ENCODE peak calls at places on chromosomes 4 and X, in six cellular contexts. Q, U, D, E, L and M are unnamed samples.

GRCh38 chrX:151396042-151396826 is 772 bp upstream of the VMA21 start:
- DNase-seq in Q (no peak), U (peak; percentile 7), D (peak; percentile 26), E (no peak), L (no peak), M (peak; percentile 30)

GRCh38 chr4:54586343-54586953 is 71.3 kb upstream of the KIT start:
- DNase-seq in Q (no peak), U (no peak), D (peak; percentile 79), E (no peak), L (no peak), M (no peak)

GRCh38 chr4:113397114-113397701 is 347.8 kb downstream of the ANK2 start:
- DNase-seq in Q (no peak), U (no peak), D (no peak), E (no peak), L (no peak), M (no peak)

GRCh38 chr4:124636793-124637192 is 75.7 kb downstream of the ANKRD50 start:
- DNase-seq in Q (no peak), U (no peak), D (no peak), E (peak; percentile 76), L (peak; percentile 47), M (no peak)

GRCh38 chr4:98720871-98721480 is 62.6 kb upstream of the TSPAN5 start:
- DNase-seq in Q (no peak), U (no peak), D (peak; percentile 91), E (no peak), L (no peak), M (no peak)

GRCh38 chrX:48703642-48704481 is 7.3 kb downstream of the SUV39H1 start:
- DNase-seq in Q (no peak), U (no peak), D (peak; percentile 90), E (no peak), L (no peak), M (no peak)

GRCh38 chr4:117001077-117001476 is 84.3 kb downstream of the TRAM1L1 start:
- DNase-seq in Q (no peak), U (no peak), D (no peak), E (peak; percentile 3), L (no peak), M (no peak)

GRCh38 chr4:55087930-55088293 is 37.5 kb downstream of the KDR start:
- DNase-seq in Q (no peak), U (no peak), D (no peak), E (no peak), L (no peak), M (no peak)

GRCh38 chrX:11591712-11592351 is 73.9 kb downstream of the ARHGAP6 start:
- DNase-seq in Q (no peak), U (no peak), D (no peak), E (no peak), L (no peak), M (peak; percentile 19)

GRCh38 chr4:15612136-15612535 is 43.0 kb downstream of the FBXL5 start:
- DNase-seq in Q (no peak), U (no peak), D (no peak), E (no peak), L (no peak), M (no peak)

GRCh38 chrX:71326394-71326793 is 24.8 kb downstream of the ITGB1BP2 start:
- DNase-seq in Q (no peak), U (no peak), D (no peak), E (no peak), L (no peak), M (no peak)

GRCh38 chrX:19515615-19516105 is 352 bp upstream of the MAP3K15 start:
- DNase-seq in Q (no peak), U (no peak), D (peak; percentile 6), E (no peak), L (no peak), M (no peak)

GRCh38 chrX:119468186-119468929 is at the start of gene SLC25A5:
- DNase-seq in Q (peak; percentile 74), U (peak; percentile 75), D (peak; percentile 89), E (peak; percentile 72), L (peak; percentile 75), M (peak; percentile 88)

GRCh38 chrX:7941390-7942042 is 14.3 kb upstream of the PNPLA4 start:
- DNase-seq in Q (no peak), U (no peak), D (peak; percentile 36), E (no peak), L (no peak), M (no peak)

GRCh38 chrX:65712005-65712861 is 44.8 kb downstream of the MSN start:
- DNase-seq in Q (no peak), U (no peak), D (no peak), E (no peak), L (no peak), M (no peak)

GRCh38 chr4:86594559-86595425 is 677 bp downstream of the PTPN13 start:
- DNase-seq in Q (peak; percentile 1), U (peak; percentile 17), D (peak; percentile 53), E (peak; percentile 46), L (peak; percentile 5), M (peak; percentile 43)

GRCh38 chr4:144353240-144353639 is 212.7 kb upstream of the GYPA start:
- DNase-seq in Q (no peak), U (no peak), D (no peak), E (no peak), L (no peak), M (no peak)

GRCh38 chr4:10299601-10300000 is 157.6 kb downstream of the ZNF518B start:
- DNase-seq in Q (no peak), U (no peak), D (no peak), E (no peak), L (no peak), M (no peak)

GRCh38 chr4:7021930-7022658 is 21.1 kb upstream of the TADA2B start:
- DNase-seq in Q (no peak), U (no peak), D (peak; percentile 91), E (no peak), L (no peak), M (no peak)

GRCh38 chrX:134172588-134173259 is 64.3 kb upstream of the CCDC160 start:
- DNase-seq in Q (no peak), U (no peak), D (no peak), E (no peak), L (no peak), M (peak; percentile 20)

GRCh38 chrX:154348646-154349358 is 25.6 kb downstream of the FLNA start:
- DNase-seq in Q (no peak), U (peak; percentile 3), D (no peak), E (no peak), L (no peak), M (no peak)

GRCh38 chrX:109345866-109346265 is 136.0 kb downstream of the GUCY2F start:
- DNase-seq in Q (no peak), U (no peak), D (no peak), E (no peak), L (no peak), M (no peak)

GRCh38 chr4:155433636-155434360 is 57.0 kb upstream of the MAP9 start:
- DNase-seq in Q (no peak), U (no peak), D (peak; percentile 87), E (no peak), L (no peak), M (no peak)

GRCh38 chr4:65918217-65918616 is 247.9 kb upstream of the EPHA5 start:
- DNase-seq in Q (no peak), U (no peak), D (peak; percentile 25), E (no peak), L (no peak), M (no peak)

GRCh38 chr4:52658671-52659015 is 458 bp downstream of the USP46 start:
- DNase-seq in Q (no peak), U (peak; percentile 26), D (no peak), E (peak; percentile 5), L (no peak), M (no peak)

GRCh38 chr4:147826288-147826646 is 94.4 kb downstream of the ARHGAP10 start:
- DNase-seq in Q (no peak), U (no peak), D (peak; percentile 5), E (no peak), L (no peak), M (no peak)
- H3K4me1 ChIP-seq in Q (no peaks in the 10 kb centered on the region), U (peaks cover 91% of the 10 kb centered on the region), D (peaks cover 28% of the 10 kb centered on the region), E (no peaks in the 10 kb centered on the region), L (no peaks in the 10 kb centered on the region), M (no peaks in the 10 kb centered on the region)

GRCh38 chrX:10574663-10575062 is 45.7 kb downstream of the MID1 start:
- DNase-seq in Q (no peak), U (no peak), D (peak; percentile 78), E (no peak), L (no peak), M (no peak)
- H3K4me1 ChIP-seq in Q (no peaks in the 10 kb centered on the region), U (peaks cover 44% of the 10 kb centered on the region), D (peaks cover 33% of the 10 kb centered on the region), E (peaks cover 5% of the 10 kb centered on the region), L (no peaks in the 10 kb centered on the region), M (no peaks in the 10 kb centered on the region)

GRCh38 chr4:121784975-121785374 is 16.1 kb upstream of the EXOSC9 start:
- DNase-seq in Q (no peak), U (peak; percentile 18), D (peak; percentile 77), E (no peak), L (no peak), M (no peak)
- H3K4me1 ChIP-seq in Q (no peaks in the 10 kb centered on the region), U (peaks cover 9% of the 10 kb centered on the region), D (peaks cover 25% of the 10 kb centered on the region), E (peaks cover 2% of the 10 kb centered on the region), L (no peaks in the 10 kb centered on the region), M (no peaks in the 10 kb centered on the region)

GRCh38 chr4:179583221-179583620 is 2141.0 kb upstream of the AGA start:
- DNase-seq in Q (no peak), U (no peak), D (no peak), E (no peak), L (no peak), M (no peak)

GRCh38 chr4:179586460-179586859 is 2144.2 kb upstream of the AGA start:
- DNase-seq in Q (no peak), U (no peak), D (peak; percentile 16), E (no peak), L (no peak), M (no peak)

GRCh38 chr4:179585761-179586160 is 2143.5 kb upstream of the AGA start:
- DNase-seq in Q (no peak), U (no peak), D (no peak), E (no peak), L (no peak), M (no peak)

DNA sequence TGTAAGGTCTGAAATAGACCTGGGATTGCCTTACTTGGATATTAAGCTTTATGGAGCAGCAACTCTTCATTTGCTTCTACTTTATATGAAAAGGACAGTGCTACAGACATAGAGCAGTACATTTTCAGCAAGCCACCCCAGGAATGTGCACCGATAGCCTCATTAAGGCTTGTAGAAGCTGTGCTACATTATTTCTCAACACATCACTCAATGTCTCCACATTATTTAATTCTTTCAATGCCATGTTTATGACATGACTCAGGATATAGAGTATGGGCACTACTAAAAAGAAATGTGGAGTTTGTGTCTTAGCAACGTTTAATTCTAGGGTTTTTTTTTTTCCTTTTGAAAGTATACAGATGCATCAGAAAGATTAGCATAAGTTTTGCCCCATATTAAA is 2139.9 kb upstream of the AGA start:
- DNase-seq in Q (no peak), U (no peak), D (no peak), E (no peak), L (no peak), M (no peak)
- H3K4me1 ChIP-seq in Q (no peaks in the 10 kb centered on the region), U (no peaks in the 10 kb centered on the region), D (no peaks in the 10 kb centered on the region), E (peaks cover 7% of the 10 kb centered on the region), L (no peaks in the 10 kb centered on the region), M (no peaks in the 10 kb centered on the region)